ENCODE peak calls at places on chromosomes 3 and 15, in six cellular contexts. D is amygdala; L is M059J; V is stimulated activated CD8-positive, alpha-beta memory T cell treated with anti-CD3 and anti-CD28 coated beads, Interleukin-15, amount 100 ng/mL, for 24 hours; U is endodermal cell; C is neural crest cell. Z is an unnamed sample.

GRCh38 chr3:53531749-53532148 is 37.3 kb downstream of the CACNA1D start:
- DNase-seq in D (no peak), L (no peak), V (no peak), U (peak; percentile 59), C (no peak), Z (no peak)

GRCh38 chr3:138051946-138052802 is 42.2 kb downstream of the CLDN18 start:
- DNase-seq in D (peak; percentile 18), L (peak; percentile 65), V (no peak), U (peak; percentile 88), C (peak; percentile 33), Z (peak; percentile 60)

GRCh38 chr15:67145710-67146109 is 80.3 kb downstream of the SMAD3 start:
- DNase-seq in D (no peak), L (no peak), V (no peak), U (no peak), C (no peak), Z (no peak)

GRCh38 chr3:161395115-161395514 is 23.8 kb upstream of the SPTSSB start:
- DNase-seq in D (no peak), L (no peak), V (no peak), U (no peak), C (no peak), Z (no peak)

GRCh38 chr15:23881299-23881698 is 194.2 kb upstream of the NDN start:
- DNase-seq in D (no peak), L (no peak), V (no peak), U (no peak), C (no peak), Z (no peak)

GRCh38 chr15:49046113-49046883 is at the start of gene SECISBP2L:
- DNase-seq in D (peak; percentile 91), L (peak; percentile 92), V (peak; percentile 65), U (peak; percentile 99), C (peak; percentile 94), Z (peak; percentile 94)

GRCh38 chr15:58864602-58865419 is 68.7 kb downstream of the SLTM start:
- DNase-seq in D (no peak), L (no peak), V (no peak), U (peak; percentile 84), C (no peak), Z (no peak)

GRCh38 chr3:4979401-4980228 is at the start of gene BHLHE40:
- DNase-seq in D (no peak), L (peak; percentile 27), V (no peak), U (no peak), C (peak; percentile 33), Z (no peak)

GRCh38 chr3:187976361-187976900 is 177.5 kb upstream of the LPP start:
- DNase-seq in D (no peak), L (peak; percentile 25), V (no peak), U (no peak), C (no peak), Z (no peak)

GRCh38 chr3:193974591-193974990 is 161.4 kb upstream of the HES1 start:
- DNase-seq in D (no peak), L (no peak), V (no peak), U (no peak), C (no peak), Z (peak; percentile 32)

GRCh38 chr3:49454457-49454856 is 15.6 kb upstream of the DAG1 start:
- DNase-seq in D (no peak), L (peak; percentile 48), V (no peak), U (peak; percentile 93), C (no peak), Z (peak; percentile 15)

GRCh38 chr3:20054549-20054987 is 14.3 kb downstream of the KAT2B start:
- DNase-seq in D (no peak), L (peak; percentile 97), V (peak; percentile 22), U (no peak), C (no peak), Z (peak; percentile 90)

GRCh38 chr15:58381696-58382095 is 50.1 kb upstream of the LIPC start:
- DNase-seq in D (no peak), L (no peak), V (no peak), U (peak; percentile 10), C (no peak), Z (no peak)